ENCODE peak calls at places on chromosome 21, in four cellular contexts. T is pancreas, N is uterus, G is left ventricle myocardium inferior. M is an unnamed sample.

GRCh38 chr21:38139380-38140168 is 117.2 kb upstream of the KCNJ15 start:
- DNase-seq in T (no peak), N (no peak), G (no peak), M (no peak)

GRCh38 chr21:45045481-45045880 is 28.9 kb upstream of the ADARB1 start:
- DNase-seq in T (no peak), N (no peak), G (no peak), M (no peak)

GRCh38 chr21:37675202-37675801 is 241.0 kb downstream of the KCNJ6 start:
- DNase-seq in T (peak; percentile 58), N (peak; percentile 60), G (peak; percentile 60), M (peak; percentile 11)

GRCh38 chr21:28436286-28436932 is 556.3 kb downstream of the LTN1 start:
- DNase-seq in T (no peak), N (peak; percentile 65), G (no peak), M (no peak)

GRCh38 chr21:26965567-26966359 is 1.1 kb downstream of the ADAMTS5 start:
- DNase-seq in T (peak; percentile 25), N (peak; percentile 83), G (peak; percentile 65), M (no peak)

GRCh38 chr21:25717491-25718139 is 17.1 kb downstream of the ATP5PF start:
- DNase-seq in T (no peak), N (no peak), G (no peak), M (no peak)

GRCh38 chr21:32494946-32495703 is 82.6 kb downstream of the EVA1C start:
- DNase-seq in T (no peak), N (peak; percentile 52), G (no peak), M (no peak)

GRCh38 chr21:40568756-40569155 is 278.2 kb downstream of the DSCAM start:
- DNase-seq in T (no peak), N (no peak), G (no peak), M (no peak)

GRCh38 chr21:17454315-17455027 is 58.4 kb upstream of the CXADR start:
- DNase-seq in T (peak; percentile 80), N (peak; percentile 81), G (peak; percentile 20), M (no peak)

GRCh38 chr21:15771311-15771710 is 41.5 kb downstream of the USP25 start:
- DNase-seq in T (no peak), N (no peak), G (no peak), M (no peak)

GRCh38 chr21:41664881-41665765 is 101.7 kb downstream of the RIPK4 start:
- DNase-seq in T (no peak), N (no peak), G (no peak), M (no peak)
- H3K4me3 ChIP-seq in T (no peak overlapping the region), N (no peak overlapping the region), G (peak overlapping the region; percentile 17), M (no peak overlapping the region)

DNA sequence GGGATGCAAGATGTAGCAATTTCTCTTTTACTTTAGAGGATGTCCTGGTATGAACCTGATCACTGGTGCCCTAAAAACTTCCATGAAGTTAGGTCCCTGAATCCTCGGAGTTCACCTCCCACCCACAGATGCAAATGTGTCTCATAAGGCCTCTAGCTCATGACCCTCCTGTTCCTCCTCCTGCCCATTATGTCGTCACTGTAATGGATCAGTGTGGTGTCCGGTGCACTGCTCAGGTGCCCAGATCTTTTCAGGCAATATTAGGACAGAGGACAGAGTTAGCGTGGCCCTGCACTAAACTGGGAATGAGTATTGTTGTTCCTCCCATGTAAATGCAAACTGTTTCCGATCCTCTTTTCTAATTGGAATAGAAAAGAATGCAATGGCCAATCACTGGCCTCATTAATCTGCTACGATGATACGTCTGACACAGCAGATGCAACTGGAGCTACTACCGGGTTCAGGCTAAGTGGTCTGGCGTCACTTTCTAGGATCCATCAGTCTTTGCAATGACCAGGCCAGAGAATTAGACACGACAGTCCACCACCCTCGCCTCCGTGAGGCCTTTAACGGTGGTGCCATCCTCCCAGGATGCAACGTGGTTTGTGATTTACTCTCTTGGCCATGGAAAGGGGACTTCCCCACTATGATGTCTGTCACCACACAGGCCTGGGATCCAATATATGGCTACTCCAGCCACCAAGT is 3.4 kb upstream of the COL6A2 start:
- DNase-seq in T (no peak), N (no peak), G (no peak), M (no peak)
- H3K4me1 ChIP-seq in T (no peaks in the 10 kb centered on the region), N (peaks cover 18% of the 10 kb centered on the region), G (peaks cover 44% of the 10 kb centered on the region), M (peaks cover 7% of the 10 kb centered on the region)

GRCh38 chr21:43758811-43759210 is 17.3 kb downstream of the CSTB start:
- DNase-seq in T (no peak), N (no peak), G (no peak), M (no peak)

GRCh38 chr21:43757601-43758000 is 18.5 kb downstream of the CSTB start:
- DNase-seq in T (no peak), N (no peak), G (no peak), M (no peak)

GRCh38 chr21:43760391-43760958 is 15.6 kb downstream of the CSTB start:
- DNase-seq in T (no peak), N (no peak), G (no peak), M (no peak)

GRCh38 chr21:43758132-43758619 is 17.9 kb downstream of the CSTB start:
- DNase-seq in T (no peak), N (peak; percentile 64), G (no peak), M (no peak)

GRCh38 chr21:43759651-43760050 is 16.5 kb downstream of the CSTB start:
- DNase-seq in T (no peak), N (no peak), G (no peak), M (no peak)
- H3K36me3 ChIP-seq in T (peaks cover 20% of the 10 kb centered on the region), N (no peaks in the 10 kb centered on the region), G (peaks cover 56% of the 10 kb centered on the region), M (peaks cover 13% of the 10 kb centered on the region)

GRCh38 chr21:36232641-36233040 is 76.0 kb downstream of the DOP1B start:
- DNase-seq in T (peak; percentile 46), N (no peak), G (no peak), M (no peak)
- H3K4me3 ChIP-seq in T (no peak overlapping the region), N (no peak overlapping the region), G (no peak overlapping the region), M (no peak overlapping the region)

GRCh38 chr21:42271065-42271464 is 44.1 kb downstream of the TFF3 start:
- DNase-seq in T (no peak), N (no peak), G (no peak), M (no peak)
- H3K4me1 ChIP-seq in T (no peaks in the 10 kb centered on the region), N (no peaks in the 10 kb centered on the region), G (peaks cover 18% of the 10 kb centered on the region), M (peaks cover 27% of the 10 kb centered on the region)